ENCODE peak calls at places on chromosome 22, in eight cellular contexts. S is tibial nerve, B is WERI-Rb-1, C is tibial artery, H is AG04450, M is psoas muscle, F is PC-9, P is stomach. T is an unnamed sample.

GRCh38 chr22:38097557-38098409 is 12.7 kb downstream of the BAIAP2L2 start:
- DNase-seq in C (no peak), P (no peak), M (no peak), S (no peak), B (no peak), H (no peak), F (no peak), T (peak; percentile 43)

GRCh38 chr22:23909258-23909898 is 15.2 kb downstream of the MIF start:
- DNase-seq in S (no peak), F (no peak), C (peak; percentile 38), M (no peak), H (no peak), P (no peak), B (no peak), T (no peak)

GRCh38 chr22:47627561-47628253 is 865.3 kb downstream of the TBC1D22A start:
- DNase-seq in S (no peak), F (peak; percentile 60), M (no peak), H (no peak), P (no peak), B (no peak), C (no peak), T (no peak)

GRCh38 chr22:39220450-39220849 is 24.3 kb downstream of the PDGFB start:
- DNase-seq in M (no peak), H (no peak), P (no peak), C (no peak), B (no peak), F (no peak), S (no peak), T (peak; percentile 10)

GRCh38 chr22:39621826-39622225 is 51.3 kb downstream of the CACNA1I start:
- DNase-seq in P (no peak), S (no peak), C (no peak), B (no peak), M (no peak), F (no peak), H (no peak), T (no peak)

GRCh38 chr22:35306350-35306967 is 6.8 kb downstream of the TOM1 start:
- DNase-seq in H (no peak), B (no peak), S (no peak), F (no peak), M (no peak), C (no peak), P (no peak), T (no peak)

GRCh38 chr22:17678817-17679385 is 40.3 kb downstream of the BCL2L13 start:
- DNase-seq in F (no peak), C (no peak), B (no peak), S (no peak), P (no peak), H (no peak), M (no peak), T (no peak)

GRCh38 chr22:24466831-24467249 is 28.3 kb upstream of the UPB1 start:
- DNase-seq in C (no peak), S (no peak), F (peak; percentile 63), B (no peak), P (no peak), H (no peak), M (no peak), T (no peak)

GRCh38 chr22:38240734-38241252 is 32.0 kb downstream of the TMEM184B start:
- DNase-seq in B (no peak), F (peak; percentile 95), C (no peak), S (no peak), H (peak; percentile 56), P (peak; percentile 71), M (peak; percentile 60), T (no peak)

GRCh38 chr22:44108076-44108475 is 72.6 kb upstream of the PARVG start:
- DNase-seq in M (no peak), F (no peak), H (no peak), B (peak; percentile 79), C (no peak), S (no peak), P (no peak), T (no peak)

GRCh38 chr22:25485626-25486545 is 78.6 kb upstream of the GRK3 start:
- DNase-seq in H (no peak), B (peak; percentile 41), F (no peak), P (no peak), M (no peak), C (no peak), S (no peak), T (no peak)

GRCh38 chr22:22087854-22088657 is 105.5 kb upstream of the TOP3B start:
- DNase-seq in C (no peak), S (no peak), P (no peak), B (no peak), H (no peak), M (no peak), F (no peak), T (no peak)

GRCh38 chr22:45804319-45804985 is 132.8 kb downstream of the ATXN10 start:
- DNase-seq in H (no peak), S (no peak), P (no peak), F (no peak), M (no peak), B (no peak), C (no peak), T (no peak)

GRCh38 chr22:39478461-39478860 is 21.6 kb downstream of the MGAT3 start:
- DNase-seq in M (no peak), F (peak; percentile 63), B (no peak), C (no peak), S (no peak), P (peak; percentile 45), H (no peak), T (no peak)

GRCh38 chr22:17085277-17086091 is 684 bp downstream of the IL17RA start:
- DNase-seq in M (peak; percentile 66), B (no peak), C (peak; percentile 77), H (no peak), P (peak; percentile 47), S (no peak), F (no peak), T (peak; percentile 73)

GRCh38 chr22:35394011-35394312 is 6.0 kb upstream of the MCM5 start:
- DNase-seq in S (no peak), B (no peak), C (no peak), F (no peak), H (no peak), P (no peak), M (no peak), T (no peak)

GRCh38 chr22:33519140-33519973 is 400.9 kb downstream of the LARGE1 start:
- DNase-seq in M (peak; percentile 17), C (no peak), P (no peak), H (no peak), S (no peak), B (peak; percentile 36), F (peak; percentile 38), T (no peak)

GRCh38 chr22:45251828-45252227 is 11.1 kb upstream of the KIAA0930 start:
- DNase-seq in C (no peak), B (no peak), M (no peak), P (no peak), S (no peak), H (no peak), F (no peak), T (no peak)

GRCh38 chr22:43302462-43303109 is 40.6 kb downstream of the SCUBE1 start:
- DNase-seq in H (no peak), M (no peak), B (no peak), F (no peak), C (no peak), P (no peak), S (no peak), T (no peak)

GRCh38 chr22:48780597-48781277 is 1046.9 kb downstream of the BRD1 start:
- DNase-seq in H (no peak), M (no peak), F (no peak), B (no peak), P (no peak), C (no peak), S (peak; percentile 1), T (no peak)
- H3K9me3 ChIP-seq in H (peaks cover 89% of the 10 kb centered on the region), M (peaks cover 2% of the 10 kb centered on the region), F (no peaks in the 10 kb centered on the region), B (peaks cover 5% of the 10 kb centered on the region), P (no peaks in the 10 kb centered on the region), C (no peaks in the 10 kb centered on the region), S (no peaks in the 10 kb centered on the region), T (no peaks in the 10 kb centered on the region)

DNA sequence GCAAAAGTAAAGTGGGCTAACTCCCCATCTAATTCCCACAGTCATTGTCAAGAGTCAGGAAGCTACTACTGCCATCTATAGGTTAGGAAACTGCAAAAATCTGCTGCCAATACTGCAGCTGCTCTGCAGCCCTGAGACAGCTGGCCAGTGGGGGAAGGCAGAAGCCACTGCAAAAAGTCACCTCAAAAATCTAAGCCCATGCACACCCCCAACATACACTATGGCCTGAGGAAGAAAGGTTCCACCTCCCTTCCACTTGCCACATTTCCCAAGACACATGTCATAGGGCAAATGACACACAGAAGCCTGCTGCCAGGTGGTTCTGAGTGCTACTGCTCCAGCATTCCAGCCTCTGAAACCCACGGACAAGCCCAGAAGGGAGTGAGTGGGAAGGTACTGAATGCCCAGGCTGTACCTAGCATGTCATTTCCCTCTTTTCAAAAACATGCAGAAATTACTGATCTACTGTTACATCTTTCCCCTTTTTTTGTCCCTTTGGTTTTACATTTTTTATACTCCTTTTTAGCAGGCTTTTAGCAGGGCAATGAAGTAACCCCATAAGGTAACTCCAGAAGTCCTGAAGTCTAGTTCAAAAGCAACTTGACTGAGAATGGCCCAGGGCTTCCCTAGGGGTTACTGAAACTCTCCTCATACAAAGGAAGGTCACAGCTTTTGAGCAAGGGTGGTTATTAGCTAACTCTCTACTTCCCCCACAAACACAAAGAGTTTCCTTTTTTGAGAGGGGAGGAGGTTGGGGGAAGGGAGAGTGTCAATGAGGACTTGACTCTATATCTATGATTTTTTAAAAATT is 36.8 kb downstream of the DGCR2 start:
- DNase-seq in P (no peak), C (peak; percentile 21), H (no peak), B (no peak), M (no peak), S (no peak), F (no peak), T (no peak)
- TF ChIP-seq CTCF in P (no peak), C (no peak), H (peak; percentile 64), B (peak; percentile 74), M (no peak), S (no peak), F (no peak), T (no peak)

GRCh38 chr22:48918585-48919186 is 909.0 kb downstream of the BRD1 start:
- DNase-seq in B (no peak), C (no peak), M (no peak), S (no peak), P (peak; percentile 13), F (no peak), H (no peak), T (no peak)

GRCh38 chr22:48919851-48920589 is 907.7 kb downstream of the BRD1 start:
- DNase-seq in H (no peak), F (no peak), P (peak; percentile 16), C (peak; percentile 44), S (no peak), B (no peak), M (no peak), T (no peak)

GRCh38 chr22:48921411-48921903 is 906.2 kb downstream of the BRD1 start:
- DNase-seq in H (no peak), F (no peak), C (peak; percentile 28), S (no peak), P (peak; percentile 23), B (no peak), M (no peak), T (no peak)

GRCh38 chr22:48920776-48921241 is 906.9 kb downstream of the BRD1 start:
- DNase-seq in F (no peak), P (peak; percentile 17), B (no peak), S (no peak), C (peak; percentile 40), M (no peak), H (no peak), T (no peak)

GRCh38 chr22:48919187-48919590 is 908.5 kb downstream of the BRD1 start:
- DNase-seq in S (no peak), C (peak; percentile 35), H (no peak), M (no peak), B (peak; percentile 22), F (no peak), P (peak; percentile 16), T (no peak)
- H3K9me3 ChIP-seq in S (no peaks in the 10 kb centered on the region), C (no peaks in the 10 kb centered on the region), H (peaks cover 68% of the 10 kb centered on the region), M (no peaks in the 10 kb centered on the region), B (no peaks in the 10 kb centered on the region), F (no peaks in the 10 kb centered on the region), P (no peaks in the 10 kb centered on the region), T (no peaks in the 10 kb centered on the region)

GRCh38 chr22:40654522-40655167 is 18.1 kb upstream of the MRTFA start:
- DNase-seq in P (peak; percentile 64), F (peak; percentile 33), C (peak; percentile 88), H (no peak), B (peak; percentile 45), M (peak; percentile 66), S (peak; percentile 34), T (no peak)
- TF ChIP-seq CTCF in P (peak; percentile 8), F (no peak), C (peak; percentile 63), H (peak; percentile 22), B (peak; percentile 28), M (peak; percentile 35), S (no peak), T (peak; percentile 26)